ENCODE peak calls at places on chromosomes 5 and 9, in eight cellular contexts. C is tibial nerve, L is dorsolateral prefrontal cortex, E is OCI-LY7, O is HFF-Myc, T is A549, N is GM12864, M is Panc1. Z is an unnamed sample.
A peak's percentile ranks its signal among the peaks of the same experiment; 100 is the strongest.

GRCh38 chr5:141573489-141574121 is 45.2 kb downstream of the DIAPH1 start:
- DNase-seq in C (no peak), M (no peak), L (no peak), N (no peak), O (no peak), E (no peak), T (no peak), Z (no peak)

GRCh38 chr5:34854459-34855174 is 15.7 kb downstream of the TTC23L start:
- DNase-seq in N (peak; percentile 53), C (no peak), E (peak; percentile 63), T (no peak), L (no peak), M (no peak), O (no peak), Z (no peak)

GRCh38 chr5:154923441-154924430 is 14.3 kb downstream of the GEMIN5 start:
- DNase-seq in O (peak; percentile 36), C (no peak), N (no peak), L (no peak), E (no peak), T (no peak), M (no peak), Z (no peak)

GRCh38 chr5:113166285-113166684 is 189.7 kb downstream of the DCP2 start:
- DNase-seq in T (no peak), E (no peak), M (no peak), N (no peak), L (no peak), O (no peak), C (no peak), Z (peak; percentile 65)

GRCh38 chr5:145906401-145906800 is 30.0 kb upstream of the SH3RF2 start:
- DNase-seq in E (no peak), N (no peak), C (no peak), T (no peak), L (no peak), O (no peak), M (no peak), Z (peak; percentile 77)

GRCh38 chr9:116998305-116998704 is 311.2 kb downstream of the TRIM32 start:
- DNase-seq in C (no peak), L (no peak), E (peak; percentile 3), N (no peak), T (no peak), M (no peak), O (no peak), Z (peak; percentile 1)

GRCh38 chr5:99019254-99019653 is 90.4 kb upstream of the CHD1 start:
- DNase-seq in N (no peak), O (no peak), E (no peak), C (no peak), L (no peak), M (no peak), T (no peak), Z (no peak)

GRCh38 chr9:130537346-130538050 is 41.9 kb upstream of the FUBP3 start:
- DNase-seq in M (no peak), T (no peak), O (no peak), E (no peak), C (no peak), N (no peak), L (no peak), Z (peak; percentile 34)

GRCh38 chr9:801399-802071 is 40.0 kb upstream of the DMRT1 start:
- DNase-seq in O (no peak), E (no peak), T (no peak), M (no peak), C (no peak), L (no peak), N (no peak), Z (peak; percentile 74)

GRCh38 chr9:137044502-137045177 is 1.3 kb downstream of the NPDC1 start:
- DNase-seq in L (no peak), O (no peak), E (no peak), M (no peak), C (no peak), T (no peak), N (no peak), Z (no peak)

GRCh38 chr5:1702318-1702717 is 97.3 kb downstream of the MRPL36 start:
- DNase-seq in O (no peak), T (no peak), L (no peak), M (no peak), E (no peak), N (no peak), C (no peak), Z (no peak)

GRCh38 chr9:125894566-125894965 is 147.4 kb downstream of the PBX3 start:
- DNase-seq in T (no peak), L (no peak), C (no peak), O (no peak), E (no peak), M (no peak), N (no peak), Z (no peak)

GRCh38 chr5:37248970-37249819 is at the start of gene CPLANE1:
- DNase-seq in E (no peak), N (no peak), M (peak; percentile 15), T (peak; percentile 56), O (peak; percentile 14), C (peak; percentile 38), L (peak; percentile 84), Z (peak; percentile 72)

GRCh38 chr9:72478993-72479392 is 42.4 kb upstream of the TMC1 start:
- DNase-seq in O (no peak), C (no peak), T (no peak), L (no peak), E (no peak), M (no peak), N (no peak), Z (peak; percentile 54)

GRCh38 chr5:81626524-81626923 is 124.4 kb downstream of the SSBP2 start:
- DNase-seq in O (peak; percentile 69), N (no peak), E (no peak), T (peak; percentile 40), C (no peak), L (no peak), M (peak; percentile 27), Z (peak; percentile 64)

GRCh38 chr9:19828586-19828985 is 39.7 kb upstream of the SLC24A2 start:
- DNase-seq in M (no peak), L (no peak), C (no peak), O (no peak), T (no peak), N (no peak), E (no peak), Z (no peak)

GRCh38 chr9:114283551-114284111 is 39.3 kb upstream of the ORM1 start:
- DNase-seq in O (no peak), M (no peak), L (peak; percentile 33), C (no peak), E (no peak), N (no peak), T (no peak), Z (no peak)

GRCh38 chr5:115626444-115626823 is 598 bp upstream of the TMED7 start:
- DNase-seq in E (no peak), C (no peak), L (no peak), M (peak; percentile 22), O (no peak), T (no peak), N (no peak), Z (peak; percentile 65)
- TF ChIP-seq CTCF in E (no peak), C (no peak), L (no peak), M (no peak), O (no peak), T (no peak), N (no peak), Z (no peak)

DNA sequence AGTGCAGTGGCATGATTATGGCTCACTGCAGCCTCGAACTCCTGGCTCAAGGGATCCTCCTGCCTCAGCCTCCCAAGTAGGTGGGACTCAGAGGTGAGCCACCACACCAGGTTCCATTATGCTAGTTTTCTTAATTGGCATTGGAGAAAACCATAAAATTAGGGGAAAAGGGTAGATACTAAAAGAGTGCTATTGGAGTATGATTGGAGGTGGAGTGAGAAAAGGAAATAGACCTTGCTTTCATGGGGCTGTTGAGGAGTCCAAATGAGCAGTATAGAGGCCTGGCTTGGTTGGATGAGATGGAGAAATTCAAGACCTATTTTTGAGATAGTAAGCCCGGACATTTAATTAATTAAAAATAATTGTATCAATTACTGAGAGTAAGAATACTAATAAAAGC is 888 bp upstream of the BRD3OS start:
- DNase-seq in E (no peak), O (no peak), C (no peak), N (no peak), T (no peak), L (no peak), M (no peak), Z (no peak)
- H3K4me3 ChIP-seq in E (peak overlapping the region; percentile 83), O (peak overlapping the region; percentile 12), C (peak overlapping the region; percentile 88), N (peak overlapping the region; percentile 10), T (peak overlapping the region; percentile 37), L (peak overlapping the region; percentile 55), M (peak overlapping the region; percentile 42), Z (peak overlapping the region; percentile 63)

GRCh38 chr5:33460210-33460609 is 19.4 kb downstream of the TARS1 start:
- DNase-seq in L (no peak), O (no peak), E (no peak), M (no peak), T (no peak), C (no peak), N (no peak), Z (no peak)
- TF ChIP-seq CTCF in L (no peak), O (no peak), E (no peak), M (no peak), T (no peak), C (no peak), N (no peak), Z (no peak)

GRCh38 chr5:57843016-57843402 is 360.4 kb upstream of the ACTBL2 start:
- DNase-seq in E (no peak), N (no peak), C (no peak), O (no peak), L (no peak), M (no peak), T (no peak), Z (no peak)

GRCh38 chr5:57845025-57845424 is 362.4 kb upstream of the ACTBL2 start:
- DNase-seq in C (no peak), O (no peak), T (no peak), M (no peak), L (no peak), E (no peak), N (no peak), Z (no peak)

GRCh38 chr5:57844410-57844809 is 361.8 kb upstream of the ACTBL2 start:
- DNase-seq in L (no peak), E (no peak), C (no peak), M (no peak), T (no peak), O (no peak), N (no peak), Z (no peak)

GRCh38 chr5:57841671-57842375 is 359.2 kb upstream of the ACTBL2 start:
- DNase-seq in M (no peak), L (no peak), E (no peak), C (no peak), N (no peak), T (peak; percentile 71), O (peak; percentile 93), Z (peak; percentile 96)

DNA sequence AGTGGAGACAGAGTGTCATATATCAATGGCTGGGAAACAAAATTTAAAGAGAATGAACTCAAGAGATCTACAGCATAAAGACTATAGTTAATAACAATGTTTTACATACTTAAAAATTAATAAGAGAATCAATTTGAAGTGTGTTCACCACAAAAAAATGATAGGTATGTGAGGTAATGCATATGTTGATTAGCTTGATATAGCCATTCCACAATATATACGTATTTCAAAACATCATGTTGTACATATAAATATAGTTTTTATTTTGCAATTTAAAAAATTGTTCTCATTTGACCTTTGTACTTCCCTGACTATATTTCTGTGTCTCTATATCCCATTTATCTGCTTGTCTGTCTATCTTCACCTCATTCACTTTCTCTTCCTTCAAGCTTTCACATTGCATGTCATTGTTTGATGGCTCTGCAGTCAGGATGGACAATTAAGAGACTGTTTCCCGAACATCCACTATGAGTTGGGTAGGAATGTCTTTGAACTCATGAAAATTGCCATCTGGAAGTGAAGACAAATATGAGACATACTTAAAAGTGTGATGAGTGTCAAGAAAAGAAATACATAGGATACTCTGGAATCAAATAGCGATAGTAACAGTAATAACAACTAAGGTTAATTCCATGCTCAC is 359.9 kb upstream of the ACTBL2 start:
- DNase-seq in O (no peak), L (no peak), C (no peak), N (no peak), M (no peak), E (no peak), T (no peak), Z (no peak)
- H3K4me3 ChIP-seq in O (no peak overlapping the region), L (no peak overlapping the region), C (no peak overlapping the region), N (no peak overlapping the region), M (no peak overlapping the region), E (no peak overlapping the region), T (no peak overlapping the region), Z (no peak overlapping the region)